ENCODE peak calls at places on chromosomes 1 and 21, in five cellular contexts. R is PC-3; N is Karpas-422; U is stimulated activated naive CD4-positive, alpha-beta T cell; G is kidney. P is an unnamed sample.

GRCh38 chr1:206736878-206737728 is 33.5 kb upstream of the IL19 start:
- DNase-seq in G (no peak), U (peak; percentile 16), N (no peak), R (no peak), P (peak; percentile 48)

GRCh38 chr1:114695430-114696093 is at the start of gene AMPD1:
- DNase-seq in U (no peak), N (no peak), R (peak; percentile 6), G (no peak), P (no peak)

GRCh38 chr1:164725401-164725800 is 166.4 kb downstream of the PBX1 start:
- DNase-seq in N (no peak), U (no peak), R (no peak), G (no peak), P (no peak)

GRCh38 chr21:25688284-25689035 is 46.2 kb downstream of the ATP5PF start:
- DNase-seq in G (no peak), N (no peak), U (no peak), R (no peak), P (no peak)

GRCh38 chr1:42934111-42934510 is 24.6 kb downstream of the SLC2A1 start:
- DNase-seq in N (no peak), U (no peak), G (no peak), R (no peak), P (no peak)

GRCh38 chr1:6099787-6100765 is 54.4 kb downstream of the KCNAB2 start:
- DNase-seq in U (no peak), R (peak; percentile 51), N (peak; percentile 63), G (peak; percentile 73), P (no peak)

GRCh38 chr1:111140680-111140967 is 601 bp downstream of the CEPT1 start:
- DNase-seq in U (no peak), N (peak; percentile 73), G (no peak), R (peak; percentile 61), P (no peak)

GRCh38 chr1:244970236-244970652 is 105.9 kb upstream of the HNRNPU start:
- DNase-seq in U (no peak), R (peak; percentile 65), G (peak; percentile 94), N (peak; percentile 80), P (no peak)

GRCh38 chr1:39214998-39215873 is 10.7 kb downstream of the MACF1 start:
- DNase-seq in G (peak; percentile 55), N (peak; percentile 43), R (no peak), U (no peak), P (peak; percentile 18)

GRCh38 chr1:9314711-9315379 is 22.2 kb downstream of the SPSB1 start:
- DNase-seq in R (no peak), U (no peak), G (no peak), N (no peak), P (no peak)

GRCh38 chr1:169348356-169349036 is 19.1 kb downstream of the NME7 start:
- DNase-seq in G (no peak), U (no peak), R (peak; percentile 84), N (peak; percentile 84), P (no peak)

GRCh38 chr1:62271932-62272728 is 47.1 kb downstream of the KANK4 start:
- DNase-seq in N (peak; percentile 95), G (no peak), R (no peak), U (no peak), P (peak; percentile 59)

GRCh38 chr1:26225033-26225831 is 8.8 kb upstream of the CEP85 start:
- DNase-seq in N (no peak), G (peak; percentile 92), R (no peak), U (no peak), P (peak; percentile 52)

GRCh38 chr1:186700688-186701087 is 20.5 kb upstream of the PTGS2 start:
- DNase-seq in R (no peak), N (no peak), G (no peak), U (no peak), P (no peak)